ENCODE peak calls at places on chromosome 22, in eight cellular contexts. R is stimulated activated CD8-positive, alpha-beta memory T cell treated with anti-CD3 and anti-CD28 coated beads, Interleukin-15, amount 100 ng/mL, for 1 hour; Q is activated CD4-positive, alpha-beta T cell treated with anti-CD3 and anti-CD28 coated beads, Interleukin-2, amount 50 U/mL, for 1 hour; K is GM23248; A is activated CD8-positive, alpha-beta T cell treated with anti-CD3 and anti-CD28 coated beads for 36 hours; M is GM10248; J is Ammon's horn; G is stimulated activated CD4-positive, alpha-beta T cell treated with anti-CD3 and anti-CD28 coated beads, Interleukin-15, amount 100 ng/mL, for 24 hours. V is an unnamed sample.

GRCh38 chr22:17919276-17920144 is 104.9 kb downstream of the MICAL3 start:
- DNase-seq in M (no peak), Q (no peak), A (no peak), J (no peak), K (no peak), G (no peak), R (no peak), V (no peak)

GRCh38 chr22:46909237-46910030 is 147.0 kb downstream of the TBC1D22A start:
- DNase-seq in J (no peak), M (no peak), G (no peak), R (no peak), Q (no peak), K (no peak), A (no peak), V (no peak)

GRCh38 chr22:17007852-17008731 is at the start of gene GAB4:
- DNase-seq in J (no peak), R (no peak), Q (no peak), A (no peak), K (no peak), M (no peak), G (no peak), V (no peak)

GRCh38 chr22:46971141-46971775 is 208.8 kb downstream of the TBC1D22A start:
- DNase-seq in R (no peak), J (peak), Q (no peak), G (no peak), M (no peak), A (no peak), K (no peak), V (peak)

GRCh38 chr22:48423481-48423901 is 1404.2 kb downstream of the BRD1 start:
- DNase-seq in K (peak), Q (no peak), J (no peak), A (no peak), R (no peak), G (no peak), M (no peak), V (no peak)

GRCh38 chr22:33455036-33455435 is 396.9 kb upstream of the SYN3 start:
- DNase-seq in K (no peak), R (no peak), J (no peak), Q (no peak), G (no peak), A (no peak), M (no peak), V (peak)

GRCh38 chr22:31122532-31123291 is at the start of gene INPP5J:
- DNase-seq in A (no peak), Q (no peak), R (no peak), J (peak), G (no peak), M (no peak), K (peak), V (peak)

GRCh38 chr22:41367680-41368542 is 13.8 kb upstream of the TEF start:
- DNase-seq in R (no peak), M (no peak), K (peak), G (no peak), A (no peak), Q (no peak), J (peak), V (peak)

GRCh38 chr22:42202048-42202447 is 68.4 kb downstream of the TCF20 start:
- DNase-seq in G (no peak), K (no peak), Q (peak), J (no peak), R (no peak), M (no peak), A (no peak), V (no peak)

GRCh38 chr22:26642465-26643367 is 14.7 kb upstream of the MIAT start:
- DNase-seq in R (peak), M (peak), A (peak), Q (peak), K (no peak), G (peak), J (no peak), V (no peak)

GRCh38 chr22:38716827-38717226 is 11.1 kb downstream of the GTPBP1 start:
- DNase-seq in M (no peak), R (no peak), J (no peak), Q (no peak), A (no peak), K (no peak), G (no peak), V (no peak)

GRCh38 chr22:29877620-29878019 is 5.4 kb upstream of the MTMR3 start:
- DNase-seq in Q (no peak), R (no peak), A (no peak), J (no peak), K (peak), G (no peak), M (no peak), V (no peak)

GRCh38 chr22:39139933-39140332 is 12.5 kb downstream of the CBX7 start:
- DNase-seq in K (no peak), R (no peak), Q (no peak), J (no peak), G (no peak), A (no peak), M (no peak), V (no peak)

GRCh38 chr22:46339956-46340355 is 4.4 kb downstream of the TRMU start:
- DNase-seq in Q (no peak), K (no peak), M (no peak), J (no peak), A (no peak), R (no peak), G (no peak), V (no peak)

GRCh38 chr22:28855355-28856094 is 27.8 kb upstream of the ZNRF3 start:
- DNase-seq in A (peak), M (peak), R (peak), Q (peak), K (peak), G (peak), J (peak), V (peak)

GRCh38 chr22:23381661-23382427 is 198.2 kb downstream of the IGLL1 start:
- DNase-seq in A (no peak), K (no peak), M (no peak), G (no peak), J (no peak), Q (no peak), R (no peak), V (no peak)

GRCh38 chr22:43346521-43346929 is 3.4 kb upstream of the SCUBE1 start:
- DNase-seq in K (peak), A (peak), J (peak), Q (peak), G (peak), M (peak), R (peak), V (peak)

GRCh38 chr22:30636226-30637077 is 871 bp downstream of the SLC35E4 start:
- DNase-seq in K (peak), Q (peak), M (no peak), R (no peak), J (peak), G (peak), A (peak), V (no peak)

GRCh38 chr22:46536559-46537220 is 730 bp downstream of the CELSR1 start:
- DNase-seq in M (no peak), J (no peak), R (no peak), Q (no peak), A (no peak), K (no peak), G (no peak), V (no peak)

GRCh38 chr22:27752141-27752540 is 49.4 kb downstream of the MN1 start:
- DNase-seq in R (no peak), G (no peak), A (no peak), Q (no peak), M (no peak), K (no peak), J (no peak), V (no peak)

GRCh38 chr22:48004038-48004437 is 1241.6 kb downstream of the TBC1D22A start:
- DNase-seq in M (no peak), K (no peak), A (no peak), Q (no peak), J (no peak), R (no peak), G (no peak), V (no peak)

GRCh38 chr22:25148149-25148691 is 51.4 kb upstream of the CRYBB3 start:
- DNase-seq in Q (no peak), M (no peak), G (no peak), K (no peak), A (no peak), J (no peak), R (no peak), V (no peak)

GRCh38 chr22:21780259-21780658 is 44.7 kb upstream of the YPEL1 start:
- DNase-seq in K (no peak), J (no peak), M (no peak), A (no peak), G (no peak), R (no peak), Q (no peak), V (no peak)

GRCh38 chr22:20441631-20442484 is 4.2 kb upstream of the SCARF2 start:
- DNase-seq in A (no peak), R (no peak), M (no peak), J (no peak), Q (no peak), K (peak), G (no peak), V (no peak)

GRCh38 chr22:46649176-46650077 is 29.2 kb downstream of the GRAMD4 start:
- DNase-seq in G (no peak), J (no peak), A (no peak), M (no peak), Q (no peak), K (peak), R (no peak), V (peak)

GRCh38 chr22:38944653-38945052 is 12.8 kb upstream of the APOBEC3A start:
- DNase-seq in M (no peak), G (no peak), J (no peak), Q (no peak), R (no peak), A (no peak), K (no peak), V (no peak)

GRCh38 chr22:27853404-27853803 is 51.8 kb upstream of the MN1 start:
- DNase-seq in M (no peak), J (no peak), Q (no peak), G (no peak), R (no peak), K (peak), A (no peak), V (no peak)

GRCh38 chr22:17972385-17973181 is 51.8 kb downstream of the MICAL3 start:
- DNase-seq in G (no peak), Q (no peak), R (no peak), K (peak), M (no peak), A (no peak), J (no peak), V (no peak)

GRCh38 chr22:47166446-47167016 is 404.1 kb downstream of the TBC1D22A start:
- DNase-seq in M (no peak), G (no peak), R (no peak), A (no peak), J (no peak), K (no peak), Q (no peak), V (no peak)

GRCh38 chr22:49291781-49292180 is 535.9 kb downstream of the BRD1 start:
- DNase-seq in G (no peak), K (no peak), J (no peak), M (no peak), R (no peak), Q (no peak), A (no peak), V (no peak)

GRCh38 chr22:27135582-27135981 is 478.2 kb downstream of the MIAT start:
- DNase-seq in A (no peak), R (no peak), K (peak), G (no peak), J (no peak), M (no peak), Q (no peak), V (no peak)

GRCh38 chr22:35349704-35350538 is 31.0 kb upstream of the HMOX1 start:
- DNase-seq in Q (no peak), G (no peak), J (peak), R (no peak), K (peak), M (no peak), A (no peak), V (no peak)

GRCh38 chr22:43171607-43172006 is 15.3 kb downstream of the TTLL12 start:
- DNase-seq in J (no peak), R (no peak), K (no peak), A (no peak), Q (no peak), M (no peak), G (no peak), V (no peak)

V was measured in pons.